ENCODE peak calls at places on chromosome 22, in eight cellular contexts. One of them, this sample, is unnamed.

GRCh38 chr22:32712644-32713355 is 88.7 kb upstream of the TIMP3 start:
- DNase-seq in neural crest cell: no peak
- DNase-seq in mucosa of descending colon: no peak
- DNase-seq in astrocyte of the spinal cord: no peak
- DNase-seq in HCT116: no peak
- DNase-seq in Panc1: no peak
- DNase-seq in omental fat pad: no peak
- DNase-seq in AG10803: no peak
- DNase-seq in this sample: no peak

GRCh38 chr22:18114976-18115652 is 4.5 kb downstream of the TUBA8 start:
- DNase-seq in mucosa of descending colon: no peak
- DNase-seq in Panc1: no peak
- DNase-seq in neural crest cell: no peak
- DNase-seq in AG10803: no peak
- DNase-seq in omental fat pad: no peak
- DNase-seq in astrocyte of the spinal cord: no peak
- DNase-seq in HCT116: no peak
- DNase-seq in this sample: no peak

GRCh38 chr22:44329179-44329796 is 16.5 kb upstream of the SHISAL1 start:
- DNase-seq in HCT116: no peak
- DNase-seq in Panc1: no peak
- DNase-seq in AG10803: no peak
- DNase-seq in astrocyte of the spinal cord: no peak
- DNase-seq in mucosa of descending colon: no peak
- DNase-seq in neural crest cell: no peak
- DNase-seq in omental fat pad: no peak
- DNase-seq in this sample: no peak

GRCh38 chr22:49372530-49373288 is 455.0 kb downstream of the BRD1 start:
- DNase-seq in neural crest cell: no peak
- DNase-seq in HCT116: peak
- DNase-seq in mucosa of descending colon: peak
- DNase-seq in astrocyte of the spinal cord: no peak
- DNase-seq in AG10803: no peak
- DNase-seq in Panc1: no peak
- DNase-seq in omental fat pad: no peak
- DNase-seq in this sample: peak

GRCh38 chr22:26122920-26123468 is 46.3 kb upstream of the SEZ6L start:
- DNase-seq in astrocyte of the spinal cord: no peak
- DNase-seq in omental fat pad: no peak
- DNase-seq in AG10803: no peak
- DNase-seq in neural crest cell: no peak
- DNase-seq in Panc1: no peak
- DNase-seq in mucosa of descending colon: no peak
- DNase-seq in HCT116: no peak
- DNase-seq in this sample: no peak

GRCh38 chr22:40666151-40666848 is 13.0 kb upstream of the MCHR1 start:
- DNase-seq in AG10803: peak
- DNase-seq in HCT116: no peak
- DNase-seq in omental fat pad: no peak
- DNase-seq in mucosa of descending colon: no peak
- DNase-seq in neural crest cell: no peak
- DNase-seq in astrocyte of the spinal cord: no peak
- DNase-seq in Panc1: no peak
- DNase-seq in this sample: no peak

GRCh38 chr22:20138417-20138738 is 6.8 kb downstream of the ZDHHC8 start:
- DNase-seq in omental fat pad: no peak
- DNase-seq in astrocyte of the spinal cord: no peak
- DNase-seq in HCT116: no peak
- DNase-seq in mucosa of descending colon: no peak
- DNase-seq in neural crest cell: no peak
- DNase-seq in AG10803: no peak
- DNase-seq in Panc1: no peak
- DNase-seq in this sample: no peak

GRCh38 chr22:17331690-17332089 is 37.6 kb upstream of the CECR2 start:
- DNase-seq in AG10803: no peak
- DNase-seq in astrocyte of the spinal cord: no peak
- DNase-seq in mucosa of descending colon: no peak
- DNase-seq in omental fat pad: no peak
- DNase-seq in Panc1: no peak
- DNase-seq in neural crest cell: no peak
- DNase-seq in HCT116: no peak
- DNase-seq in this sample: no peak

GRCh38 chr22:29328566-29329500 is 13.3 kb upstream of the RASL10A start:
- DNase-seq in neural crest cell: no peak
- DNase-seq in mucosa of descending colon: no peak
- DNase-seq in astrocyte of the spinal cord: no peak
- DNase-seq in Panc1: no peak
- DNase-seq in omental fat pad: no peak
- DNase-seq in AG10803: no peak
- DNase-seq in HCT116: no peak
- DNase-seq in this sample: no peak

GRCh38 chr22:44496305-44496704 is 1.7 kb downstream of the RTL6 start:
- DNase-seq in Panc1: no peak
- DNase-seq in AG10803: no peak
- DNase-seq in HCT116: no peak
- DNase-seq in neural crest cell: no peak
- DNase-seq in mucosa of descending colon: no peak
- DNase-seq in omental fat pad: no peak
- DNase-seq in astrocyte of the spinal cord: no peak
- DNase-seq in this sample: no peak

GRCh38 chr22:41883400-41883799 is 31.5 kb downstream of the SHISA8 start:
- DNase-seq in Panc1: no peak
- DNase-seq in mucosa of descending colon: no peak
- DNase-seq in omental fat pad: no peak
- DNase-seq in astrocyte of the spinal cord: no peak
- DNase-seq in AG10803: no peak
- DNase-seq in HCT116: no peak
- DNase-seq in neural crest cell: no peak
- DNase-seq in this sample: no peak

GRCh38 chr22:34760276-34761008 is 305.5 kb upstream of the ISX start:
- DNase-seq in astrocyte of the spinal cord: no peak
- DNase-seq in Panc1: no peak
- DNase-seq in HCT116: no peak
- DNase-seq in mucosa of descending colon: no peak
- DNase-seq in neural crest cell: no peak
- DNase-seq in AG10803: no peak
- DNase-seq in omental fat pad: no peak
- DNase-seq in this sample: no peak

GRCh38 chr22:49243965-49244364 is 583.7 kb downstream of the BRD1 start:
- DNase-seq in astrocyte of the spinal cord: no peak
- DNase-seq in HCT116: no peak
- DNase-seq in neural crest cell: no peak
- DNase-seq in Panc1: no peak
- DNase-seq in omental fat pad: no peak
- DNase-seq in AG10803: no peak
- DNase-seq in mucosa of descending colon: no peak
- DNase-seq in this sample: no peak

GRCh38 chr22:40855960-40856512 is 403 bp downstream of the ST13 start:
- DNase-seq in astrocyte of the spinal cord: peak
- DNase-seq in omental fat pad: no peak
- DNase-seq in HCT116: no peak
- DNase-seq in neural crest cell: no peak
- DNase-seq in AG10803: peak
- DNase-seq in Panc1: no peak
- DNase-seq in mucosa of descending colon: no peak
- DNase-seq in this sample: peak

GRCh38 chr22:40679249-40679963 is at the start of gene MCHR1:
- DNase-seq in Panc1: no peak
- DNase-seq in astrocyte of the spinal cord: no peak
- DNase-seq in neural crest cell: no peak
- DNase-seq in HCT116: no peak
- DNase-seq in AG10803: no peak
- DNase-seq in mucosa of descending colon: no peak
- DNase-seq in omental fat pad: no peak
- DNase-seq in this sample: peak

GRCh38 chr22:18997306-18997924 is 61.3 kb upstream of the PRODH start:
- DNase-seq in AG10803: no peak
- DNase-seq in neural crest cell: no peak
- DNase-seq in mucosa of descending colon: no peak
- DNase-seq in omental fat pad: no peak
- DNase-seq in HCT116: no peak
- DNase-seq in astrocyte of the spinal cord: no peak
- DNase-seq in Panc1: no peak
- DNase-seq in this sample: no peak

GRCh38 chr22:29335656-29336055 is 20.2 kb upstream of the RASL10A start:
- DNase-seq in Panc1: no peak
- DNase-seq in HCT116: no peak
- DNase-seq in mucosa of descending colon: no peak
- DNase-seq in neural crest cell: no peak
- DNase-seq in AG10803: no peak
- DNase-seq in astrocyte of the spinal cord: no peak
- DNase-seq in omental fat pad: no peak
- DNase-seq in this sample: no peak

GRCh38 chr22:40703731-40704130 is 24.4 kb downstream of the MCHR1 start:
- DNase-seq in neural crest cell: no peak
- DNase-seq in AG10803: no peak
- DNase-seq in HCT116: no peak
- DNase-seq in omental fat pad: no peak
- DNase-seq in mucosa of descending colon: no peak
- DNase-seq in astrocyte of the spinal cord: no peak
- DNase-seq in Panc1: no peak
- DNase-seq in this sample: no peak

GRCh38 chr22:20642668-20643179 is 131.2 kb upstream of the SERPIND1 start:
- DNase-seq in neural crest cell: no peak
- DNase-seq in Panc1: no peak
- DNase-seq in astrocyte of the spinal cord: no peak
- DNase-seq in AG10803: no peak
- DNase-seq in HCT116: no peak
- DNase-seq in omental fat pad: no peak
- DNase-seq in mucosa of descending colon: no peak
- DNase-seq in this sample: no peak

DNA sequence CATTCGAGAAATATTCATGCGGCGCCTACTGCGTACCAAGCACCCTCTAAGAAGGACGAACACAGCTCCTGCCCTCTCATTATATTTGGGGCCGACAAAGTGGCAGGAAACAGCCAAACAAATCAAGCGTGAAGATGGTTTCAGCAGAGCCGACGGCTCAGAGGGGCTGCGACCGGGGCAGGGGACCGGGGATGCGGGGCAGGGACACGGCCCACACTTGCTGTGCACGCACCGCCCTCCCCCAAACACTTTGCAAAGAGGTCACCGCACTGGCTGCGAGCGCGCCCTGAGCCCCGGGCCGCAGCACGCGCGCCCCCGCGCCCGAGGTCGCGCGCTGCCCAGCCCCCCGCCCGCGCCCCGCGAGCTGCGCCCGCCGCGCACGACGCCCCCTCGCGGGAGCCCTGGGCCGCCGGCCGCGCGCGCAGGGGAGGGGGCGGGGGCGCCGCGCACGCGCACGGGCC is 255 bp upstream of the SYNGR1 start:
- DNase-seq in astrocyte of the spinal cord: no peak
- DNase-seq in AG10803: no peak
- DNase-seq in omental fat pad: no peak
- DNase-seq in Panc1: no peak
- DNase-seq in mucosa of descending colon: peak
- DNase-seq in neural crest cell: peak
- DNase-seq in HCT116: no peak
- DNase-seq in this sample: peak
- TF ChIP-seq CTCF in astrocyte of the spinal cord: no peak
- TF ChIP-seq CTCF in AG10803: no peak
- TF ChIP-seq CTCF in omental fat pad: no peak
- TF ChIP-seq CTCF in Panc1: no peak
- TF ChIP-seq CTCF in mucosa of descending colon: no peak
- TF ChIP-seq CTCF in neural crest cell: no peak
- TF ChIP-seq CTCF in HCT116: no peak
- TF ChIP-seq CTCF in this sample: no peak

GRCh38 chr22:50606126-50606525 is 5.5 kb downstream of the MAPK8IP2 start:
- DNase-seq in mucosa of descending colon: no peak
- DNase-seq in neural crest cell: no peak
- DNase-seq in AG10803: no peak
- DNase-seq in astrocyte of the spinal cord: no peak
- DNase-seq in Panc1: no peak
- DNase-seq in omental fat pad: no peak
- DNase-seq in HCT116: no peak
- DNase-seq in this sample: no peak
- TF ChIP-seq CTCF in mucosa of descending colon: no peak
- TF ChIP-seq CTCF in neural crest cell: no peak
- TF ChIP-seq CTCF in AG10803: no peak
- TF ChIP-seq CTCF in astrocyte of the spinal cord: no peak
- TF ChIP-seq CTCF in Panc1: no peak
- TF ChIP-seq CTCF in omental fat pad: no peak
- TF ChIP-seq CTCF in HCT116: no peak
- TF ChIP-seq CTCF in this sample: no peak

GRCh38 chr22:45929649-45930048 is 47.3 kb downstream of the WNT7B start:
- DNase-seq in HCT116: no peak
- DNase-seq in AG10803: no peak
- DNase-seq in mucosa of descending colon: no peak
- DNase-seq in neural crest cell: no peak
- DNase-seq in omental fat pad: no peak
- DNase-seq in astrocyte of the spinal cord: no peak
- DNase-seq in Panc1: no peak
- DNase-seq in this sample: no peak

GRCh38 chr22:45931042-45931441 is 45.9 kb downstream of the WNT7B start:
- DNase-seq in mucosa of descending colon: no peak
- DNase-seq in HCT116: no peak
- DNase-seq in astrocyte of the spinal cord: no peak
- DNase-seq in neural crest cell: no peak
- DNase-seq in AG10803: no peak
- DNase-seq in omental fat pad: no peak
- DNase-seq in Panc1: no peak
- DNase-seq in this sample: no peak

GRCh38 chr22:45932066-45932465 is 44.9 kb downstream of the WNT7B start:
- DNase-seq in AG10803: peak
- DNase-seq in Panc1: no peak
- DNase-seq in neural crest cell: no peak
- DNase-seq in HCT116: no peak
- DNase-seq in mucosa of descending colon: no peak
- DNase-seq in astrocyte of the spinal cord: peak
- DNase-seq in omental fat pad: no peak
- DNase-seq in this sample: no peak

GRCh38 chr22:45928726-45929359 is 48.1 kb downstream of the WNT7B start:
- DNase-seq in neural crest cell: no peak
- DNase-seq in HCT116: no peak
- DNase-seq in mucosa of descending colon: no peak
- DNase-seq in AG10803: no peak
- DNase-seq in Panc1: no peak
- DNase-seq in omental fat pad: no peak
- DNase-seq in astrocyte of the spinal cord: no peak
- DNase-seq in this sample: no peak

DNA sequence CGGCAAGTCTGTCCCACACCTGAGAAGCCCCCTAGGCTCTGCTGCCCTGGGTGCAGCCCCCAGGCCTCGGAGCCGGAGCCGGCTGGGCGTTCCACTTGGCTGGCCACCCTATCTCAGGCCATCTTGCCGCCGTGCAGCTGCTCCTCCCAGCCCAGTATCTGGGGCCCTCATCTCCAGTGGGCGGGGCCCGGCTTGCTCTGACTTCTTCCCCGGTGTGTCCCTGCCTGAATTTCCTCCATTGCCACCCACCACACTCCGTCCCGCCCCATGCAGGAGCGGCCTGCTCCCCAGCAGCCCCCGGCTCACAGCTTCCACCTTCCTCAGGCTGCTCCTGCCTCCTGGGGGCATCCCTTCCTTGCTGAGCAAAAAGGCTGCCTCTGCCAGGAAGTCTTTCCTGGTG is 46.6 kb downstream of the WNT7B start:
- DNase-seq in neural crest cell: no peak
- DNase-seq in AG10803: no peak
- DNase-seq in HCT116: no peak
- DNase-seq in omental fat pad: no peak
- DNase-seq in mucosa of descending colon: no peak
- DNase-seq in astrocyte of the spinal cord: no peak
- DNase-seq in Panc1: no peak
- DNase-seq in this sample: peak
- TF ChIP-seq CTCF in neural crest cell: no peak
- TF ChIP-seq CTCF in AG10803: no peak
- TF ChIP-seq CTCF in HCT116: no peak
- TF ChIP-seq CTCF in omental fat pad: no peak
- TF ChIP-seq CTCF in mucosa of descending colon: no peak
- TF ChIP-seq CTCF in astrocyte of the spinal cord: no peak
- TF ChIP-seq CTCF in Panc1: no peak
- TF ChIP-seq CTCF in this sample: no peak

GRCh38 chr22:30754971-30755759 is 60.5 kb downstream of the OSBP2 start:
- DNase-seq in mucosa of descending colon: peak
- DNase-seq in neural crest cell: peak
- DNase-seq in Panc1: no peak
- DNase-seq in AG10803: peak
- DNase-seq in HCT116: peak
- DNase-seq in omental fat pad: peak
- DNase-seq in astrocyte of the spinal cord: peak
- DNase-seq in this sample: peak
- TF ChIP-seq CTCF in mucosa of descending colon: peak
- TF ChIP-seq CTCF in neural crest cell: peak
- TF ChIP-seq CTCF in Panc1: peak
- TF ChIP-seq CTCF in AG10803: peak
- TF ChIP-seq CTCF in HCT116: peak
- TF ChIP-seq CTCF in omental fat pad: no peak
- TF ChIP-seq CTCF in astrocyte of the spinal cord: peak
- TF ChIP-seq CTCF in this sample: peak

This sample was measured in nephron progenitor cell.